ENCODE peak calls at places on chromosomes 13 and 19, in nine cellular contexts. B is GM23248; U is AG09309; M is effector memory CD4-positive, alpha-beta T cell; Q is GM12878; J is hepatocyte; H is dorsolateral prefrontal cortex; C is pancreas; L is prostate gland. I is an unnamed sample.

GRCh38 chr19:805161-805561 is 7.9 kb downstream of the PTBP1 start:
- DNase-seq in M (no peak), H (no peak), U (no peak), L (no peak), B (no peak), C (no peak), J (no peak), Q (no peak), I (no peak)

GRCh38 chr13:82165396-82166174 is 1716.7 kb downstream of the SLITRK1 start:
- DNase-seq in B (no peak), L (no peak), M (no peak), Q (no peak), H (no peak), C (peak), J (no peak), U (no peak), I (no peak)

GRCh38 chr19:15550847-15551182 is 42.5 kb downstream of the CYP4F22 start:
- DNase-seq in J (no peak), H (no peak), C (no peak), L (no peak), M (no peak), Q (no peak), U (no peak), B (no peak), I (peak)

GRCh38 chr13:95176611-95177259 is 124.5 kb downstream of the ABCC4 start:
- DNase-seq in C (no peak), M (no peak), B (no peak), J (peak), Q (no peak), L (no peak), H (no peak), U (peak), I (no peak)

GRCh38 chr13:65789815-65790214 is 1440.3 kb downstream of the PCDH9 start:
- DNase-seq in B (peak), J (no peak), L (no peak), C (no peak), M (no peak), Q (no peak), U (peak), H (no peak), I (no peak)

GRCh38 chr13:97496511-97496910 is 62.5 kb downstream of the RAP2A start:
- DNase-seq in H (no peak), J (peak), L (no peak), C (no peak), U (no peak), Q (no peak), M (no peak), B (no peak), I (no peak)

GRCh38 chr13:19618925-19619324 is 14.5 kb upstream of the MPHOSPH8 start:
- DNase-seq in H (no peak), M (no peak), J (peak), B (peak), L (no peak), C (no peak), U (no peak), Q (no peak), I (no peak)

GRCh38 chr19:4066682-4067395 is at the start of gene ZBTB7A:
- DNase-seq in J (peak), H (no peak), Q (no peak), C (peak), B (peak), L (peak), M (peak), U (no peak), I (peak)

GRCh38 chr13:113849546-113849945 is 14.3 kb downstream of the GAS6 start:
- DNase-seq in H (no peak), Q (no peak), M (no peak), L (no peak), J (no peak), B (no peak), U (no peak), C (no peak), I (no peak)

GRCh38 chr13:41428155-41428554 is 29.2 kb upstream of the RGCC start:
- DNase-seq in C (peak), U (no peak), H (no peak), M (peak), B (peak), Q (no peak), J (no peak), L (no peak), I (no peak)

GRCh38 chr13:41426047-41426446 is 31.3 kb upstream of the RGCC start:
- DNase-seq in Q (no peak), M (no peak), J (no peak), U (no peak), L (no peak), H (no peak), B (no peak), C (no peak), I (no peak)

DNA sequence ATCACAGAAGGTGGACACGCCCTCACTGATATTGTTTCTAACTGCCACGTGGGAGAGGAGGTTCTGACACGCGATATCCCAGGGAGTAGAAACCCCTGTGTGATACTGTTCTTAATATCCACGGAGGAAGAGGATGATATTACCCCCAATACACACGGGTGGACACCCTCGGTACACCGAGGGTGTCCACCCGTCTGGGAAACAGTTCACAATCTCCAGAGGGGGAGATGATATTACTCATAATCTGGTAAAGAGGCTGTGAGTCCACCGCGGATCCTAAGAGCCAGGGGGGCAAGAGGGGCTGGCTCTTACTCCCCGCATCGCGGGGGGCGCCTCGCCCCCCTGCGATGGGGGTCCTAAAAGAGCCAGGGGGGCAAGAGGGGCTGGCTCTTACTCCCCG is 29.6 kb upstream of the RGCC start:
- DNase-seq in J (no peak), U (no peak), H (no peak), Q (no peak), C (no peak), B (peak), L (no peak), M (no peak), I (no peak)
- H3K4me3 ChIP-seq in J (no peak), U (no peak), H (peak), Q (no peak), C (no peak), B (no peak), L (no peak), M (peak), I (no peak)

GRCh38 chr19:54133312-54133956 is 4.1 kb upstream of the CNOT3 start:
- DNase-seq in C (no peak), Q (no peak), H (no peak), M (no peak), L (no peak), B (no peak), J (peak), U (no peak), I (no peak)
- H3K4me3 ChIP-seq in C (no peak), Q (no peak), H (no peak), M (no peak), L (no peak), B (no peak), J (no peak), U (no peak), I (no peak)

DNA sequence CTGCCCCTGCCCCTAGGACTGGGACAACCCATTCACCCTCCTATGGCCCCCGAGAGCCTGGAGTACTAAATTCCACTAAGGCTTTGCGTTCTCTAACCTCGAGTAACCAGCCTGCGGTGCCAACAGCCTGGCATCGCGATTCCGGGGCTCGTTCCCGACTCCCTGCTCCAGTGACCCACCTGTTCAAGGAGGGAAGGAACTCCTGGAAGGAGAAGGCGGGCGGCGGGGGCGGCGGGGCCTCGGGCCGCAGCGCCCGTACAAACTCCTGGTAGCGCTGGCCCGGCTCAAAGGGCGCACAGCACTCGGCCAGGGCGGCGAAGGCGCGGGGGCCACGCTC is 6.3 kb downstream of the GMIP start:
- DNase-seq in B (no peak), J (no peak), Q (no peak), L (no peak), H (no peak), M (no peak), U (no peak), C (no peak), I (no peak)
- H3K4me3 ChIP-seq in B (no peak), J (no peak), Q (no peak), L (no peak), H (no peak), M (no peak), U (no peak), C (no peak), I (no peak)

GRCh38 chr13:35345992-35346391 is 130.5 kb downstream of the MAB21L1 start:
- DNase-seq in B (no peak), Q (no peak), H (no peak), U (no peak), M (no peak), J (no peak), L (no peak), C (no peak), I (no peak)

GRCh38 chr13:35349052-35349451 is 127.4 kb downstream of the MAB21L1 start:
- DNase-seq in L (no peak), J (no peak), H (no peak), M (no peak), Q (no peak), B (no peak), C (no peak), U (no peak), I (no peak)

GRCh38 chr13:35347679-35348205 is 128.7 kb downstream of the MAB21L1 start:
- DNase-seq in C (no peak), B (no peak), Q (no peak), M (no peak), U (no peak), L (no peak), J (no peak), H (no peak), I (no peak)

GRCh38 chr13:35346494-35346893 is 130.0 kb downstream of the MAB21L1 start:
- DNase-seq in C (no peak), B (no peak), U (no peak), Q (no peak), H (no peak), L (no peak), J (no peak), M (no peak), I (no peak)

GRCh38 chr13:35349673-35350278 is 126.7 kb downstream of the MAB21L1 start:
- DNase-seq in B (no peak), L (no peak), H (no peak), M (no peak), C (no peak), J (peak), Q (peak), U (no peak), I (no peak)
- H3K4me3 ChIP-seq in B (no peak), L (no peak), H (no peak), M (no peak), C (no peak), J (no peak), Q (no peak), U (no peak), I (no peak)

GRCh38 chr19:28880735-28881401 is 332.1 kb downstream of the UQCRFS1 start:
- DNase-seq in Q (no peak), H (no peak), U (no peak), L (no peak), M (no peak), B (no peak), C (no peak), J (no peak), I (no peak)

GRCh38 chr19:28881616-28882015 is 331.3 kb downstream of the UQCRFS1 start:
- DNase-seq in M (no peak), B (no peak), L (no peak), C (no peak), Q (no peak), H (no peak), J (no peak), U (no peak), I (no peak)

GRCh38 chr19:28882818-28883217 is 330.1 kb downstream of the UQCRFS1 start:
- DNase-seq in U (no peak), Q (no peak), B (no peak), H (no peak), J (no peak), M (no peak), C (no peak), L (no peak), I (no peak)

GRCh38 chr19:28884786-28885476 is 328.0 kb downstream of the UQCRFS1 start:
- DNase-seq in Q (no peak), H (no peak), L (no peak), M (no peak), C (no peak), B (no peak), U (no peak), J (no peak), I (no peak)

GRCh38 chr19:28883241-28883693 is 329.7 kb downstream of the UQCRFS1 start:
- DNase-seq in H (no peak), B (peak), M (no peak), C (no peak), U (no peak), L (no peak), J (no peak), Q (no peak), I (no peak)
- H3K4me3 ChIP-seq in H (peak), B (peak), M (no peak), C (no peak), U (no peak), L (no peak), J (no peak), Q (no peak), I (no peak)

GRCh38 chr19:2759392-2759791 is 19.6 kb upstream of the SLC39A3 start:
- DNase-seq in J (no peak), L (no peak), H (no peak), U (no peak), B (no peak), Q (no peak), C (no peak), M (no peak), I (no peak)
- H3K4me3 ChIP-seq in J (no peak), L (no peak), H (no peak), U (no peak), B (no peak), Q (no peak), C (no peak), M (no peak), I (no peak)

GRCh38 chr19:29528350-29528945 is 2.7 kb downstream of the VSTM2B start:
- DNase-seq in H (peak), Q (peak), L (no peak), U (no peak), M (peak), C (peak), J (peak), B (peak), I (peak)
- H3K4me3 ChIP-seq in H (peak), Q (no peak), L (no peak), U (peak), M (peak), C (no peak), J (peak), B (peak), I (no peak)

GRCh38 chr13:98657506-98658085 is 80.7 kb upstream of the STK24 start:
- DNase-seq in Q (no peak), J (no peak), B (peak), U (peak), C (no peak), H (no peak), L (no peak), M (no peak), I (no peak)
- H3K4me3 ChIP-seq in Q (no peak), J (no peak), B (peak), U (no peak), C (no peak), H (no peak), L (no peak), M (no peak), I (no peak)

DNA sequence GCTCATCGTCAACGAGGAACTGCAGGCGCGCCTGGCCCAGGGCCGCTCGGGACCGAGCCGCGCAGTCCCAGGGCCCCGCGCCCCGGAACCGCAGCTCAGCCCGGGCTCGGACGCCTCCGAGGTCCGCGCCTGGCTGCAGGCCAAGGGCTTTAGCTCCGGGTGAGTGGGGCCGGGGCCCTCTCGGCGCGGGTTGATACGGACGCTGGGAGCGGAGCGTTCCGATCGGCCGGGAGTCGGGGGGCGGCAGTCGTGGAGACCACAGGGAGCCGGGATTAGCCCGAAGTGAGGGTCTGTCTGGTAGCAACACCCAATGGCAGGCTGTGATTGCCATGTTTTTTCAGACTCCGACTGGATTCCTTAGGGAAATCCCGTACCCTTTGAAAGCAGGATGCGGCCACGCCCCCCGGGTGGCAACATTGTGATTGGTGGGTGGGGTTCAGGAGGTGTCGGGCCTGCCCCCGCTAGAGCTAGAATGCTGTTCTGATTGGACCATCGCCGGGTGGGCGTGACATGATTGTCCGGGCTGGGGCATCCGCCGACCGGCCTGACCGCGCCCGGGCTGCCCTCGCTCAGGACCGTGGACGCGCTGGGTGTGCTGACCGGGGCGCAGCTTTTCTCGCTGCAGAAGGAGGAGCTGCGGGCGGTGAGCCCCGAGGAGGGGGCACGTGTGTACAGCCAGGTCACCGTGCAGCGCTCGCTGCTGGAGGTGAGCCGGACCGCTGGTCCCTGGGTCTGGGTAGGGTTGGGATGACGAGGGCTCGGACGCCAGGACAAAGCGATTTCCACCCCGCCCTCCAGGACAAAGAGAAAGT is 11.3 kb downstream of the EPS8L1 start:
- DNase-seq in J (peak), B (peak), Q (no peak), U (peak), H (peak), L (peak), C (peak), M (peak), I (peak)
- H3K4me3 ChIP-seq in J (peak), B (peak), Q (peak), U (peak), H (peak), L (peak), C (no peak), M (peak), I (no peak)

GRCh38 chr19:42129399-42130253 is 2.6 kb downstream of the POU2F2 start:
- DNase-seq in C (no peak), Q (peak), B (peak), H (no peak), M (no peak), L (peak), J (no peak), U (no peak), I (peak)
- H3K4me3 ChIP-seq in C (no peak), Q (peak), B (peak), H (no peak), M (peak), L (no peak), J (no peak), U (no peak), I (no peak)